ENCODE peak calls at places on chromosomes 1 and 21, in ten cellular contexts. X is mucosa of gallbladder; E is cardiac fibroblast; U is fibroblast of pulmonary artery; P is occipital lobe; R is lower leg skin; O is stimulated activated CD8-positive, alpha-beta memory T cell treated with anti-CD3 and anti-CD28 coated beads, Interleukin-7, amount 100 ng/mL, for 24 hours; F is C1 segment of cervical spinal cord; J is NCI-H460; A is H9. I is an unnamed sample.

GRCh38 chr1:9659328-9659727 is 7.8 kb downstream of the PIK3CD start:
- DNase-seq in F (no peak), P (no peak), O (no peak), E (peak), X (no peak), U (peak), A (no peak), J (no peak), R (no peak), I (no peak)

GRCh38 chr1:200150721-200151120 is 123.2 kb downstream of the NR5A2 start:
- DNase-seq in J (peak), F (no peak), P (no peak), X (no peak), O (no peak), R (no peak), E (peak), U (peak), A (no peak), I (no peak)

GRCh38 chr1:39788758-39789570 is at the start of gene BMP8B:
- DNase-seq in J (peak), E (peak), U (no peak), A (peak), X (peak), R (no peak), P (no peak), F (no peak), O (no peak), I (peak)

GRCh38 chr1:229624906-229625871 is 733 bp downstream of the TAF5L start:
- DNase-seq in O (peak), R (peak), P (peak), X (peak), A (peak), J (peak), E (peak), F (no peak), U (peak), I (no peak)

GRCh38 chr1:1183833-1184775 is 10.4 kb downstream of the TTLL10 start:
- DNase-seq in E (no peak), O (no peak), P (no peak), J (no peak), U (no peak), A (peak), X (no peak), R (no peak), F (no peak), I (no peak)

GRCh38 chr21:25834376-25834775 is 99.6 kb downstream of the GABPA start:
- DNase-seq in J (no peak), O (no peak), R (no peak), A (no peak), X (no peak), U (no peak), E (no peak), P (no peak), F (no peak), I (no peak)

GRCh38 chr1:76607712-76608111 is 259.6 kb upstream of the ST6GALNAC5 start:
- DNase-seq in A (no peak), R (no peak), U (no peak), P (no peak), J (no peak), X (no peak), F (no peak), E (no peak), O (no peak), I (no peak)

GRCh38 chr1:71565267-71565666 is 484.4 kb upstream of the ZRANB2 start:
- DNase-seq in O (no peak), J (no peak), X (no peak), U (peak), P (no peak), E (no peak), F (no peak), A (no peak), R (no peak), I (no peak)

GRCh38 chr1:200038645-200038986 is 11.1 kb downstream of the NR5A2 start:
- DNase-seq in E (no peak), F (no peak), X (no peak), P (no peak), O (no peak), J (no peak), A (peak), U (no peak), R (no peak), I (no peak)

GRCh38 chr1:119968068-119968492 is 71.8 kb upstream of the ADAM30 start:
- DNase-seq in F (peak), X (peak), U (peak), A (peak), P (no peak), O (peak), R (peak), J (peak), E (peak), I (peak)

GRCh38 chr1:205481629-205482071 is 22.8 kb upstream of the CDK18 start:
- DNase-seq in U (no peak), E (no peak), A (no peak), X (no peak), J (no peak), F (no peak), R (no peak), O (no peak), P (no peak), I (no peak)

GRCh38 chr1:227767401-227768396 is 32.5 kb downstream of the SNAP47 start:
- DNase-seq in F (no peak), X (no peak), O (no peak), E (no peak), J (no peak), U (no peak), A (no peak), P (no peak), R (no peak), I (no peak)

GRCh38 chr1:5686925-5687706 is 305.1 kb downstream of the NPHP4 start:
- DNase-seq in A (no peak), P (no peak), E (no peak), X (no peak), F (no peak), J (no peak), R (no peak), U (no peak), O (no peak), I (no peak)

GRCh38 chr1:96370752-96371151 is 350.8 kb upstream of the PTBP2 start:
- DNase-seq in A (no peak), X (no peak), F (no peak), U (peak), J (no peak), O (no peak), E (peak), R (no peak), P (no peak), I (no peak)

GRCh38 chr1:170150921-170151320 is 5.2 kb downstream of the NTMT2 start:
- DNase-seq in P (no peak), U (no peak), X (no peak), J (no peak), R (no peak), E (no peak), A (no peak), O (no peak), F (no peak), I (no peak)

GRCh38 chr1:222334026-222334680 is 213.8 kb downstream of the HHIPL2 start:
- DNase-seq in U (no peak), A (no peak), R (no peak), O (no peak), J (no peak), X (no peak), F (no peak), P (no peak), E (no peak), I (no peak)

GRCh38 chr1:26126321-26127084 is 14.9 kb downstream of the PDIK1L start:
- DNase-seq in F (no peak), A (no peak), P (no peak), O (no peak), R (peak), U (peak), E (peak), J (peak), X (peak), I (no peak)

GRCh38 chr1:44584167-44584566 is 90.1 kb downstream of the TMEM53 start:
- DNase-seq in P (no peak), X (no peak), U (no peak), A (no peak), F (no peak), R (no peak), E (no peak), J (no peak), O (no peak), I (no peak)

GRCh38 chr1:46444466-46444865 is 45.2 kb upstream of the DMBX1 start:
- DNase-seq in P (no peak), U (no peak), O (no peak), R (no peak), X (no peak), J (no peak), E (no peak), F (no peak), A (no peak), I (no peak)

GRCh38 chr1:55957233-55957632 is 622.1 kb downstream of the PLPP3 start:
- DNase-seq in U (no peak), P (no peak), A (no peak), X (no peak), E (peak), J (no peak), R (peak), O (no peak), F (no peak), I (no peak)

I was measured in amygdala.